ENCODE peak calls at places on chromosomes 3 and 15, in seven cellular contexts. C is mesendoderm, A is neuronal stem cell, S is H9, Y is IMR-90, I is H1, R is mesenchymal stem cell. X is an unnamed sample.

GRCh38 chr15:75232826-75233503 is 25.2 kb upstream of the GOLGA6C start:
- DNase-seq in I (no peak), R (no peak), Y (no peak), C (no peak), S (no peak), A (no peak), X (no peak)

GRCh38 chr15:29083858-29084257 is 185.8 kb downstream of the NSMCE3 start:
- DNase-seq in S (no peak), Y (no peak), I (no peak), A (no peak), C (no peak), R (no peak), X (no peak)

GRCh38 chr3:185677146-185677829 is 91.2 kb downstream of the SENP2 start:
- DNase-seq in S (no peak), R (peak; percentile 82), I (no peak), Y (peak; percentile 77), C (peak; percentile 89), A (peak; percentile 40), X (peak; percentile 99)

GRCh38 chr3:100210777-100211145 is 50.0 kb upstream of the TBC1D23 start:
- DNase-seq in Y (peak; percentile 95), A (no peak), S (peak; percentile 56), I (peak; percentile 31), R (peak; percentile 99), C (peak; percentile 43), X (peak; percentile 33)

GRCh38 chr3:142649996-142650693 is 54.0 kb downstream of the PLS1 start:
- DNase-seq in Y (no peak), I (no peak), R (no peak), C (no peak), S (no peak), A (no peak), X (no peak)

GRCh38 chr3:141055136-141055535 is 4.0 kb downstream of the SPSB4 start:
- DNase-seq in I (no peak), A (no peak), R (no peak), C (no peak), Y (no peak), S (no peak), X (no peak)

GRCh38 chr3:24379936-24380335 is 114.7 kb downstream of the THRB start:
- DNase-seq in S (no peak), A (no peak), C (no peak), Y (no peak), I (no peak), R (no peak), X (no peak)

GRCh38 chr15:91988071-91988470 is 134.6 kb downstream of the SLCO3A1 start:
- DNase-seq in C (no peak), Y (no peak), A (no peak), R (no peak), I (no peak), S (no peak), X (no peak)

GRCh38 chr15:98164986-98165385 is 204.5 kb downstream of the ARRDC4 start:
- DNase-seq in R (no peak), S (no peak), C (no peak), I (no peak), Y (no peak), A (no peak), X (no peak)

GRCh38 chr3:187396661-187397060 is 28.5 kb downstream of the RTP4 start:
- DNase-seq in A (no peak), R (no peak), C (no peak), Y (no peak), I (no peak), S (no peak), X (no peak)

GRCh38 chr3:74607803-74608202 is 6.7 kb downstream of the CNTN3 start:
- DNase-seq in A (no peak), I (no peak), Y (no peak), S (no peak), C (no peak), R (no peak), X (no peak)

GRCh38 chr15:90680371-90680935 is 36.7 kb upstream of the BLM start:
- DNase-seq in I (no peak), S (no peak), R (peak; percentile 71), C (no peak), A (no peak), Y (peak; percentile 98), X (no peak)

GRCh38 chr15:62439543-62440016 is 274.5 kb upstream of the C2CD4B start:
- DNase-seq in A (no peak), C (no peak), Y (peak; percentile 75), R (peak; percentile 75), I (no peak), S (no peak), X (no peak)

GRCh38 chr3:63800097-63800496 is 19.0 kb upstream of the C3orf49 start:
- DNase-seq in Y (no peak), C (no peak), I (no peak), S (no peak), R (no peak), A (no peak), X (no peak)

DNA sequence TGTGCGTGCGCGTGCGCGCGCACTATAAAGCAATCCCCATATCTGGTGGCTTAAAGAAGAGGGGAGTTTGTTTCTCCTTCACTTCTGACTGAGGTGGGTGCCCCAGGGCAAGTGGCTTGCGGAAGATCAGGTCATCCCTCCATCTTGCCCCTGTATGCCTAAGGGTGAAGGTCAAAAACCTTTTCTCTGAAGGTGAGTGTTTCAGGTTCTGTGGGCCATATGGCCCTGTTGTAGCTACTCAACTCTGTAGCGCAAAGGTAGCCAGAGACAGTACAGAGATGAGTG is 5.5 kb downstream of the ABTB1 start:
- DNase-seq in A (no peak), Y (no peak), C (no peak), I (no peak), R (no peak), S (peak; percentile 12), X (no peak)
- H3K23ac ChIP-seq in A (no peak overlapping the region), Y (no peak overlapping the region), C (no peak overlapping the region), I (no peak overlapping the region), R (no peak overlapping the region), S (no peak overlapping the region), X (no peak overlapping the region)

DNA sequence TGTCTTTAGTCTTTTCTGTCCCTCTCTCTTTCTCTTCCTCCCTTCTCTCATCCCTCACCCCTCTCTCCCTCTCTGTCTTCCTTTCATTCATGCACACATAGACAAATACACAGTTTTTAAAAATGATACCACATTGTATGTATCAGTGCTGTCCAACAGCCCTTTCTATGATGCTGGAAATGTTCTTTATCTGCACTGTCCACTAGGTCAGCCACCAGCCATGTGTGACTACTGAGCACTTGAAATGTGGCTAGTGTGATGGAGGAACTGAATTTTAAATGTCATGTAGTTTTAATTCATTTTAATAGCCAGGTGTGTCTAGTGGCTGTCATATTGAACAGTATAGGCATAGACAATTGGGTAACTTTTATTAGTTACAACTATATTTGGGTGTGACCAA is 34.9 kb downstream of the COL6A5 start:
- DNase-seq in Y (no peak), A (no peak), I (no peak), R (no peak), C (no peak), S (no peak), X (no peak)
- H3K4ac ChIP-seq in Y (no peak overlapping the region), A (no peak overlapping the region), I (no peak overlapping the region), R (no peak overlapping the region), C (no peak overlapping the region), S (no peak overlapping the region), X (no peak overlapping the region)

GRCh38 chr3:111801697-111802655 is 57.1 kb upstream of the PHLDB2 start:
- DNase-seq in Y (peak; percentile 89), A (no peak), R (peak; percentile 88), S (no peak), C (no peak), I (no peak), X (peak; percentile 94)
- H2BK5ac ChIP-seq in Y (peak overlapping the region; percentile 96), A (no peak overlapping the region), R (no peak overlapping the region), S (no peak overlapping the region), C (no peak overlapping the region), I (no peak overlapping the region), X (no peak overlapping the region)

GRCh38 chr3:126158016-126158911 is 22.1 kb downstream of the ALDH1L1 start:
- DNase-seq in S (no peak), I (no peak), R (no peak), A (no peak), C (no peak), Y (no peak), X (no peak)

GRCh38 chr3:126155819-126156218 is 24.6 kb downstream of the ALDH1L1 start:
- DNase-seq in R (no peak), I (no peak), A (no peak), S (no peak), Y (no peak), C (no peak), X (no peak)

GRCh38 chr3:126158912-126159227 is 21.5 kb downstream of the ALDH1L1 start:
- DNase-seq in C (no peak), R (no peak), Y (no peak), S (no peak), I (no peak), A (no peak), X (no peak)

GRCh38 chr3:126156468-126156867 is 23.9 kb downstream of the ALDH1L1 start:
- DNase-seq in C (peak; percentile 24), S (no peak), R (no peak), Y (no peak), I (no peak), A (no peak), X (no peak)

GRCh38 chr3:126157083-126157768 is 23.2 kb downstream of the ALDH1L1 start:
- DNase-seq in R (no peak), I (no peak), A (no peak), Y (no peak), S (no peak), C (no peak), X (no peak)
- H3K23ac ChIP-seq in R (no peak overlapping the region), I (no peak overlapping the region), A (no peak overlapping the region), Y (no peak overlapping the region), S (no peak overlapping the region), C (no peak overlapping the region), X (no peak overlapping the region)